ENCODE peak calls at places on chromosome 1, in seven cellular contexts. C is esophagus squamous epithelium; A is posterior cingulate gyrus; H is naive thymus-derived CD8-positive, alpha-beta T cell; Z is activated T-helper 1 cell treated with anti-CD3 and anti-CD28 coated beads, Interleukin-12 subunit alpha, Interleukin-12 subunit beta, Interleukin-2, Interleukin-4 antibody, amounts not matched to agents 30 ng/mL and 10 ng/mL and 1 ng/mL, durations not matched to agents 14 hours and 24 hours and 36 hours; W is activated naive CD4-positive, alpha-beta T cell treated with anti-CD3 and anti-CD28 coated beads for 36 hours; P is GM20000. X is an unnamed sample.

GRCh38 chr1:217953922-217954321 is 322.8 kb downstream of the SPATA17 start:
- DNase-seq in C (no peak), A (no peak), H (no peak), Z (no peak), W (no peak), P (no peak), X (no peak)

GRCh38 chr1:14120895-14121294 is 420.9 kb downstream of the PRDM2 start:
- DNase-seq in C (no peak), A (no peak), H (no peak), Z (no peak), W (no peak), P (no peak), X (no peak)

GRCh38 chr1:165635823-165636222 is 4.8 kb downstream of the MGST3 start:
- DNase-seq in C (no peak), A (no peak), H (no peak), Z (no peak), W (no peak), P (peak), X (no peak)

GRCh38 chr1:116334868-116335649 is 38.0 kb upstream of the ATP1A1 start:
- DNase-seq in C (no peak), A (no peak), H (no peak), Z (no peak), W (no peak), P (no peak), X (no peak)

GRCh38 chr1:43858324-43858723 is 75.3 kb upstream of the ARTN start:
- DNase-seq in C (no peak), A (peak), H (no peak), Z (no peak), W (no peak), P (no peak), X (no peak)

GRCh38 chr1:37037675-37038074 is 3.4 kb upstream of the GRIK3 start:
- DNase-seq in C (no peak), A (peak), H (no peak), Z (no peak), W (no peak), P (no peak), X (no peak)

GRCh38 chr1:58439946-58440345 is 106.6 kb downstream of the OMA1 start:
- DNase-seq in C (no peak), A (no peak), H (no peak), Z (no peak), W (no peak), P (no peak), X (no peak)

GRCh38 chr1:166127003-166127402 is 39.8 kb downstream of the FAM78B start:
- DNase-seq in C (no peak), A (no peak), H (no peak), Z (no peak), W (no peak), P (no peak), X (no peak)

X was measured in GDM1.